ENCODE peak calls at places on chromosome 18, in seven cellular contexts. X is epithelial cell of esophagus, M is A549, K is fibroblast of pulmonary artery, P is cardiac muscle cell, T is WERI-Rb-1, E is endothelial cell. L is an unnamed sample.
A peak's percentile ranks its signal among the peaks of the same experiment; 100 is the strongest.

GRCh38 chr18:5294113-5294617 is 1.4 kb downstream of the ZBTB14 start:
- DNase-seq in X (peak; percentile 2), M (no peak), K (no peak), P (peak; percentile 1), T (peak; percentile 29), E (peak; percentile 27), L (no peak)

GRCh38 chr18:13796515-13796914 is 27.4 kb upstream of the MC5R start:
- DNase-seq in X (no peak), M (no peak), K (no peak), P (no peak), T (no peak), E (no peak), L (no peak)

GRCh38 chr18:10320848-10321247 is 133.6 kb upstream of the APCDD1 start:
- DNase-seq in X (no peak), M (no peak), K (peak; percentile 14), P (peak; percentile 60), T (no peak), E (no peak), L (no peak)

GRCh38 chr18:34965108-34965507 is 76.1 kb upstream of the MAPRE2 start:
- DNase-seq in X (no peak), M (no peak), K (no peak), P (no peak), T (no peak), E (no peak), L (no peak)

GRCh38 chr18:49285627-49286026 is 174.8 kb downstream of the DYM start:
- DNase-seq in X (no peak), M (no peak), K (no peak), P (no peak), T (no peak), E (no peak), L (no peak)

GRCh38 chr18:36623681-36624080 is 205.1 kb downstream of the TPGS2 start:
- DNase-seq in X (no peak), M (no peak), K (no peak), P (no peak), T (no peak), E (no peak), L (no peak)

GRCh38 chr18:57429607-57430165 is 5.5 kb upstream of the ONECUT2 start:
- DNase-seq in X (no peak), M (no peak), K (no peak), P (no peak), T (no peak), E (no peak), L (no peak)

GRCh38 chr18:8177330-8178016 is 431.8 kb upstream of the RAB12 start:
- DNase-seq in X (peak; percentile 63), M (no peak), K (peak; percentile 19), P (peak; percentile 21), T (no peak), E (no peak), L (peak; percentile 63)

GRCh38 chr18:35267161-35267651 is 22.8 kb downstream of the ZSCAN30 start:
- DNase-seq in X (peak; percentile 32), M (no peak), K (peak; percentile 69), P (peak; percentile 83), T (no peak), E (peak; percentile 34), L (peak; percentile 53)

GRCh38 chr18:30376515-30376914 is 666.0 kb downstream of the DSC3 start:
- DNase-seq in X (peak; percentile 44), M (no peak), K (no peak), P (no peak), T (peak; percentile 41), E (no peak), L (no peak)
- TF ChIP-seq CTCF in X (peak; percentile 46), M (no peak), K (no peak), P (no peak), T (peak; percentile 52), E (peak; percentile 26), L (no peak)

DNA sequence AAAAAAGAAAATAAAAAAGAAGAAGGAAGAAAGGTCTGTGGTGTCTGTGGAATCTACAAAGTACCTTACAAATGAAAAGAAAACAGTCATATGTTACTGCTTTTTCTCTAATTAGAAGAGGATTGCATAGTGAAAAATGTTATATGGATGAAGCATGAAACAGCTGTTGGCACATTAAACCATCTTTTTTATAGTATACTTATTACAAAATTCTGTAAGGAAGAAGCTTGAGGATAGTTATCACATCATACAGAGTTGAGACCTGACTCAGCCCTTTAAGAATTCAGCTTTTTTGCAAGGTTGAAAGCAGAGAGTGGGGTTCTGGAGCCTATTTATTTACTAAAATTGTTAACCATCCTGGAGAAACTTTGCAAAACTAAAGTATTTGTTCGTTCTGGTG is 222.7 kb downstream of the PHLPP1 start:
- DNase-seq in X (no peak), M (no peak), K (peak; percentile 43), P (peak; percentile 48), T (no peak), E (no peak), L (peak; percentile 63)
- TF ChIP-seq CTCF in X (no peak), M (no peak), K (no peak), P (no peak), T (no peak), E (no peak), L (no peak)

GRCh38 chr18:60649816-60650215 is 277.2 kb upstream of the MC4R start:
- DNase-seq in X (no peak), M (no peak), K (no peak), P (no peak), T (no peak), E (no peak), L (no peak)
- TF ChIP-seq CTCF in X (no peak), M (no peak), K (no peak), P (no peak), T (no peak), E (no peak), L (no peak)

GRCh38 chr18:1057367-1057766 is 152.7 kb downstream of the ADCYAP1 start:
- DNase-seq in X (no peak), M (no peak), K (no peak), P (no peak), T (no peak), E (no peak), L (no peak)

GRCh38 chr18:1062592-1062991 is 157.9 kb downstream of the ADCYAP1 start:
- DNase-seq in X (no peak), M (no peak), K (peak; percentile 27), P (peak; percentile 19), T (no peak), E (peak; percentile 10), L (peak; percentile 14)
- TF ChIP-seq CTCF in X (no peak), M (no peak), K (peak; percentile 40), P (no peak), T (peak; percentile 16), E (no peak), L (peak; percentile 39)

DNA sequence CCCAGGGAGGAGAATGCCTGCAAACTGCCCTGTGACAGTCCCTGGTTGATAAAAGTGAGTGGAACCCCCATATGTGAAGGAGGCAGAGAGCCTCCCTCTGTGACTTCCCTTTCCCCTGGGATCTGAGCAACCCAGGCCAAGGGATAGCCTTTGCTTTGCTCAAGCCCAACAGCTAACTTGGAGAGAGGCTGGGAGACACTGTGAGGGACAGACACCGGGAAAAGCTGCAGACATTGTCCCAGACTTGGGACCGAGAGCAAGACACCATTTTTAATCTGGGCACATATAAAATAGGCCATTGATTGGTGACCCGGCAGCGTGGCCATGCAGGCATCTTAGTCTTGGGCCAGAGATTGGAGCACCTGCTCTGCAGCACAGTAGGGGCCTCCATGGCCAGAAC is 96.1 kb upstream of the SALL3 start:
- DNase-seq in X (no peak), M (no peak), K (no peak), P (no peak), T (no peak), E (no peak), L (no peak)
- TF ChIP-seq CTCF in X (no peak), M (no peak), K (no peak), P (no peak), T (no peak), E (no peak), L (no peak)

DNA sequence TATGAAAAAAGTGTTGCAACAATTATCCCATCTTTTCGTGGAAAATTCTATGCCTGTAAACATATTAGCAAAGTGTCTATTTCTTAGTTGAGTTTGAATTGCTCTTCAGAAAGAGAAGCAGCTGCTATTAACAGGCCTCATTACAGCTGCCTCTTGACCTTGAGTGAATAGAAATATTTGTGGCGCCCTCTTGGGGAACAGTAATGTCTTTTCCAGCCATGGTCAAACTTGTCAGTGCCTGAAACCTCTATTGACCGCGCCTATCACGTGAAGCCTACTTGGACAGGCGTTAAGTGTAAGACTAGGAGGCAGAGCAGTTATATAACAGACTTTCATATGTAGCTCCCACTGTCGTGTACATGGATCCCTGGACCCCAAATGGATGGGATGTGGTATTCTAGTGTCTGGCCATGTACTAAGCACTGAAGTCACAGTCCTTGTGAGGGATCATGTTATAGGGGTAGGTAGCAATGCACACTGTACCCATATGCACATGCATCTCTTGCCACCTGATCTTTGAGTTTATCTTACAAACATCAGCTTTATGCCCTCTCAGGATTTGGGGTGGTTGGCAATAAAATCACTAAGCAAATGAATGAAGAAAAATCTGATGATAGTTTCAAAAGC is 245.0 kb downstream of the PTGR3 start:
- DNase-seq in X (peak; percentile 68), M (no peak), K (peak; percentile 67), P (peak; percentile 64), T (peak; percentile 60), E (peak; percentile 38), L (peak; percentile 52)
- TF ChIP-seq CTCF in X (peak; percentile 50), M (peak; percentile 40), K (peak; percentile 48), P (peak; percentile 51), T (peak; percentile 63), E (peak; percentile 29), L (peak; percentile 57)

GRCh38 chr18:30650499-30650898 is 392.0 kb downstream of the DSC3 start:
- DNase-seq in X (no peak), M (no peak), K (no peak), P (no peak), T (no peak), E (no peak), L (no peak)

GRCh38 chr18:30658306-30658705 is 384.2 kb downstream of the DSC3 start:
- DNase-seq in X (peak; percentile 3), M (no peak), K (no peak), P (no peak), T (no peak), E (no peak), L (no peak)

GRCh38 chr18:30652377-30652776 is 390.2 kb downstream of the DSC3 start:
- DNase-seq in X (no peak), M (no peak), K (no peak), P (no peak), T (no peak), E (no peak), L (no peak)
- TF ChIP-seq CTCF in X (no peak), M (no peak), K (no peak), P (no peak), T (no peak), E (no peak), L (no peak)

L was measured in fibroblast of villous mesenchyme.